ENCODE peak calls at places on chromosomes 2 and 18, in nine cellular contexts. X is suprapubic skin, W is A549, D is K562, C is ovary, J is stomach, V is HepG2, L is GM12878, Q is tibial nerve. O is an unnamed sample.

GRCh38 chr2:73284296-73285161 is at the start of gene FBXO41:
- DNase-seq in X (no peak), W (peak; percentile 56), D (peak; percentile 88), C (no peak), J (no peak), V (peak; percentile 30), L (peak; percentile 47), Q (no peak), O (peak; percentile 91)

GRCh38 chr2:152468832-152469692 is 134.1 kb downstream of the FMNL2 start:
- DNase-seq in X (no peak), W (no peak), D (no peak), C (no peak), J (no peak), V (no peak), L (peak; percentile 28), Q (no peak), O (peak; percentile 34)

GRCh38 chr2:133152801-133153200 is 415.5 kb downstream of the NCKAP5 start:
- DNase-seq in X (no peak), W (no peak), D (no peak), C (no peak), J (no peak), V (no peak), L (no peak), Q (no peak), O (no peak)

GRCh38 chr2:189248116-189248515 is 68.6 kb upstream of the COL5A2 start:
- DNase-seq in X (no peak), W (no peak), D (no peak), C (no peak), J (no peak), V (no peak), L (no peak), Q (no peak), O (no peak)

GRCh38 chr2:241974096-241974495 is 104.6 kb downstream of the RTP5 start:
- DNase-seq in X (no peak), W (no peak), D (no peak), C (no peak), J (no peak), V (no peak), L (no peak), Q (no peak), O (no peak)

GRCh38 chr2:11498543-11499034 is 32.6 kb upstream of the E2F6 start:
- DNase-seq in X (peak; percentile 85), W (no peak), D (no peak), C (peak; percentile 67), J (peak; percentile 81), V (peak; percentile 80), L (peak; percentile 69), Q (peak; percentile 64), O (no peak)

GRCh38 chr2:42261531-42262195 is 92.5 kb downstream of the EML4 start:
- DNase-seq in X (no peak), W (no peak), D (no peak), C (no peak), J (no peak), V (no peak), L (no peak), Q (no peak), O (no peak)

GRCh38 chr2:119679846-119680245 is 845 bp downstream of the TMEM177 start:
- DNase-seq in X (no peak), W (no peak), D (no peak), C (no peak), J (no peak), V (no peak), L (no peak), Q (no peak), O (no peak)

GRCh38 chr2:45353879-45354278 is 257.2 kb downstream of the SRBD1 start:
- DNase-seq in X (no peak), W (no peak), D (no peak), C (no peak), J (no peak), V (peak; percentile 51), L (no peak), Q (no peak), O (no peak)

GRCh38 chr18:30245756-30246515 is 796.6 kb downstream of the DSC3 start:
- DNase-seq in X (no peak), W (no peak), D (no peak), C (no peak), J (no peak), V (no peak), L (no peak), Q (no peak), O (no peak)

GRCh38 chr2:12557688-12558087 is 159.0 kb upstream of the TRIB2 start:
- DNase-seq in X (no peak), W (no peak), D (no peak), C (no peak), J (no peak), V (no peak), L (no peak), Q (no peak), O (no peak)

GRCh38 chr2:12556762-12557161 is 160.0 kb upstream of the TRIB2 start:
- DNase-seq in X (no peak), W (no peak), D (no peak), C (no peak), J (no peak), V (no peak), L (no peak), Q (no peak), O (no peak)

GRCh38 chr2:12555012-12555645 is 161.6 kb upstream of the TRIB2 start:
- DNase-seq in X (no peak), W (no peak), D (peak; percentile 24), C (no peak), J (no peak), V (no peak), L (no peak), Q (no peak), O (no peak)

GRCh38 chr2:12560618-12561017 is 156.1 kb upstream of the TRIB2 start:
- DNase-seq in X (no peak), W (no peak), D (no peak), C (no peak), J (no peak), V (no peak), L (no peak), Q (no peak), O (no peak)

GRCh38 chr2:12558519-12558918 is 158.2 kb upstream of the TRIB2 start:
- DNase-seq in X (no peak), W (no peak), D (no peak), C (no peak), J (no peak), V (no peak), L (no peak), Q (no peak), O (no peak)
- H3K27ac ChIP-seq in X (no peak overlapping the region), W (no peak overlapping the region), D (no peak overlapping the region), C (no peak overlapping the region), J (no peak overlapping the region), V (no peak overlapping the region), L (no peak overlapping the region), Q (no peak overlapping the region), O (no peak overlapping the region)

GRCh38 chr2:2517399-2517798 is 186.3 kb upstream of the MYT1L start:
- DNase-seq in X (peak; percentile 55), W (no peak), D (no peak), C (no peak), J (no peak), V (no peak), L (no peak), Q (no peak), O (no peak)
- TF ChIP-seq EP300 in X (no peak), W (no peak), D (no peak), C (no peak), J (no peak), V (no peak), L (no peak), Q (no peak), O (no peak)

DNA sequence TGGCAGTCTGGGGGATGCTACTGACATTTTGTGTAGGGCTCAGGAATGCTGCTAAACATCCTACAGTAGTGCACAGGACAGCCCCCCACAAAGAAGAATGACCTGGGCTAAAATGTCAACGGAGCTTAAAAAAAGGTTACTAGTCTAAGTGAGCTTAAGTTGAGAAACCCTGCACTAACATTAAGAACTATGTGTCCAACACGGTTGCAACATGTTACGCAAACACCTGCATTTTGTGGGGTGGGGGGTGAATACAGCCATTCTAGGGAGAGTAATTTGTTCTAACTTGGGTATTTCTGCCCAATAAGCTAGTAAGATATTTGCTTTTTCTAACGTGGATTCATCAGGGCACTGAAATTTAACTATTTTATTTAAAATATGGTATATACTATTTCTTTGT is 57.9 kb downstream of the SLC8A1 start:
- DNase-seq in X (no peak), W (no peak), D (no peak), C (no peak), J (no peak), V (no peak), L (no peak), Q (no peak), O (no peak)
- H3K27ac ChIP-seq in X (no peak overlapping the region), W (no peak overlapping the region), D (no peak overlapping the region), C (no peak overlapping the region), J (no peak overlapping the region), V (no peak overlapping the region), L (no peak overlapping the region), Q (no peak overlapping the region), O (no peak overlapping the region)

GRCh38 chr2:85694052-85695025 is at the start of gene GNLY:
- DNase-seq in X (no peak), W (no peak), D (no peak), C (no peak), J (no peak), V (no peak), L (no peak), Q (no peak), O (peak; percentile 56)
- TF ChIP-seq EP300 in X (no peak), W (no peak), D (no peak), C (no peak), J (no peak), V (no peak), L (no peak), Q (no peak), O (no peak)

GRCh38 chr18:48933578-48934399 is 17.0 kb downstream of the SMAD7 start:
- DNase-seq in X (no peak), W (no peak), D (peak; percentile 22), C (no peak), J (peak; percentile 45), V (no peak), L (no peak), Q (no peak), O (peak; percentile 83)
- H3K27ac ChIP-seq in X (peak overlapping the region; percentile 58), W (peak overlapping the region; percentile 99), D (peak overlapping the region; percentile 47), C (peak overlapping the region; percentile 37), J (peak overlapping the region; percentile 83), V (peak overlapping the region; percentile 41), L (peak overlapping the region; percentile 96), Q (peak overlapping the region; percentile 81), O (peak overlapping the region; percentile 90)

GRCh38 chr2:38466849-38467767 is 90.0 kb upstream of the ATL2 start:
- DNase-seq in X (no peak), W (no peak), D (no peak), C (peak; percentile 48), J (no peak), V (no peak), L (no peak), Q (peak; percentile 43), O (no peak)
- TF ChIP-seq EP300 in X (peak; percentile 73), W (no peak), D (no peak), C (no peak), J (peak; percentile 58), V (no peak), L (no peak), Q (peak; percentile 49), O (no peak)

DNA sequence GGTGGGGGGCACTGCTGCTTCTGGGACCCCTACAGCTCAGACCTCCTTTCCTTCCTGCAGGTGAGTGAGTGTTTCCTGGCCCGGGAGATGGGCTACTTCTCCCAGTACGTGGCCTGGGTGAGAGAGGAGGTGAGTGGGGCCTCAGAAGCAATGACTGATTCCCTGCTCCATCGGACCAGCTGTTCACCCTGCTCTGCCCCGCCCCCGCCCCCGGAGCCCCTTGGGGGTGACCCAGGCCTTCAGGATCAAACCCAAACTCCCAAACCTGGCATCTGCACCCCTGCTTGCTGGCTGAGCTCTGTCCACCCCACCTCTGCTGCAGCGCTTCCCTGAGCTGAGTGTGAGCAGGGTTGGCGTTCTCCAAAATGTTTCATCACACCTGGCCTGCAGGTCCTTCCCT is 9.8 kb upstream of the KCNIP3 start:
- DNase-seq in X (no peak), W (no peak), D (no peak), C (no peak), J (no peak), V (no peak), L (no peak), Q (no peak), O (peak; percentile 66)
- H3K27ac ChIP-seq in X (no peak overlapping the region), W (no peak overlapping the region), D (no peak overlapping the region), C (no peak overlapping the region), J (no peak overlapping the region), V (no peak overlapping the region), L (no peak overlapping the region), Q (no peak overlapping the region), O (no peak overlapping the region)

O was measured in upper lobe of left lung.